ENCODE peak calls at places on chromosomes 7 and 10, in six cellular contexts. Y is left ventricle myocardium inferior, U is AG04450, W is colonic mucosa, M is breast epithelium, J is neural progenitor cell. H is an unnamed sample.
A peak's percentile ranks its signal among the peaks of the same experiment; 100 is the strongest.

GRCh38 chr10:31120392-31120791 is 88.7 kb upstream of the ZNF438 start:
- DNase-seq in Y (no peak), U (no peak), W (no peak), M (no peak), J (no peak), H (no peak)

GRCh38 chr10:99280472-99280871 is 44.8 kb upstream of the HPSE2 start:
- DNase-seq in Y (no peak), U (no peak), W (no peak), M (no peak), J (no peak), H (no peak)

GRCh38 chr10:79129361-79129997 is 60.7 kb downstream of the ZMIZ1 start:
- DNase-seq in Y (no peak), U (no peak), W (no peak), M (no peak), J (peak; percentile 88), H (no peak)

GRCh38 chr10:107614939-107615665 is 450.6 kb upstream of the SORCS1 start:
- DNase-seq in Y (no peak), U (no peak), W (no peak), M (no peak), J (no peak), H (no peak)

GRCh38 chr10:128059266-128059850 is 66.9 kb downstream of the MKI67 start:
- DNase-seq in Y (no peak), U (no peak), W (no peak), M (no peak), J (no peak), H (no peak)

GRCh38 chr7:47254081-47255006 is 327.6 kb downstream of the TNS3 start:
- DNase-seq in Y (peak; percentile 88), U (no peak), W (peak; percentile 73), M (peak; percentile 74), J (peak; percentile 92), H (peak; percentile 90)

GRCh38 chr7:15561840-15562239 is at the start of gene AGMO:
- DNase-seq in Y (peak; percentile 71), U (no peak), W (peak; percentile 87), M (peak; percentile 51), J (peak; percentile 28), H (no peak)

GRCh38 chr7:40437936-40438634 is 303.3 kb downstream of the SUGCT start:
- DNase-seq in Y (no peak), U (no peak), W (no peak), M (no peak), J (no peak), H (no peak)

GRCh38 chr7:127487381-127487780 is 94.9 kb upstream of the ZNF800 start:
- DNase-seq in Y (no peak), U (no peak), W (no peak), M (no peak), J (no peak), H (no peak)

GRCh38 chr7:135239263-135239662 is 5.6 kb downstream of the STRA8 start:
- DNase-seq in Y (no peak), U (no peak), W (no peak), M (no peak), J (no peak), H (no peak)

GRCh38 chr10:117345143-117345542 is 30.1 kb downstream of the PDZD8 start:
- DNase-seq in Y (no peak), U (no peak), W (no peak), M (no peak), J (no peak), H (no peak)

GRCh38 chr7:22821702-22822485 is 755 bp downstream of the TOMM7 start:
- DNase-seq in Y (no peak), U (no peak), W (peak; percentile 29), M (no peak), J (peak; percentile 29), H (no peak)

GRCh38 chr7:11858026-11858425 is 26.0 kb upstream of the THSD7A start:
- DNase-seq in Y (no peak), U (no peak), W (no peak), M (no peak), J (no peak), H (no peak)

GRCh38 chr7:22094413-22095304 is 149.0 kb upstream of the CDCA7L start:
- DNase-seq in Y (no peak), U (peak; percentile 11), W (no peak), M (no peak), J (no peak), H (no peak)

GRCh38 chr7:28123752-28124151 is 56.8 kb downstream of the JAZF1 start:
- DNase-seq in Y (no peak), U (no peak), W (no peak), M (no peak), J (no peak), H (no peak)

GRCh38 chr7:2970307-2970664 is 73.4 kb downstream of the CARD11 start:
- DNase-seq in Y (no peak), U (no peak), W (no peak), M (no peak), J (no peak), H (no peak)

GRCh38 chr7:155644178-155644970 is at the start of gene RBM33:
- DNase-seq in Y (peak; percentile 78), U (peak; percentile 49), W (peak; percentile 86), M (peak; percentile 61), J (peak; percentile 94), H (peak; percentile 85)

GRCh38 chr10:113059001-113059780 is 109.1 kb downstream of the TCF7L2 start:
- DNase-seq in Y (peak; percentile 28), U (peak; percentile 36), W (peak; percentile 49), M (no peak), J (peak; percentile 49), H (no peak)

GRCh38 chr10:24691113-24691512 is 32.6 kb downstream of the ARHGAP21 start:
- DNase-seq in Y (no peak), U (no peak), W (no peak), M (no peak), J (peak; percentile 21), H (no peak)

GRCh38 chr10:35336921-35337741 is 822 bp downstream of the CCNY start:
- DNase-seq in Y (peak; percentile 40), U (no peak), W (peak; percentile 45), M (peak; percentile 56), J (peak; percentile 70), H (peak; percentile 72)

GRCh38 chr10:68876246-68876918 is 24.7 kb upstream of the DDX50 start:
- DNase-seq in Y (no peak), U (no peak), W (peak; percentile 67), M (no peak), J (peak; percentile 33), H (no peak)

DNA sequence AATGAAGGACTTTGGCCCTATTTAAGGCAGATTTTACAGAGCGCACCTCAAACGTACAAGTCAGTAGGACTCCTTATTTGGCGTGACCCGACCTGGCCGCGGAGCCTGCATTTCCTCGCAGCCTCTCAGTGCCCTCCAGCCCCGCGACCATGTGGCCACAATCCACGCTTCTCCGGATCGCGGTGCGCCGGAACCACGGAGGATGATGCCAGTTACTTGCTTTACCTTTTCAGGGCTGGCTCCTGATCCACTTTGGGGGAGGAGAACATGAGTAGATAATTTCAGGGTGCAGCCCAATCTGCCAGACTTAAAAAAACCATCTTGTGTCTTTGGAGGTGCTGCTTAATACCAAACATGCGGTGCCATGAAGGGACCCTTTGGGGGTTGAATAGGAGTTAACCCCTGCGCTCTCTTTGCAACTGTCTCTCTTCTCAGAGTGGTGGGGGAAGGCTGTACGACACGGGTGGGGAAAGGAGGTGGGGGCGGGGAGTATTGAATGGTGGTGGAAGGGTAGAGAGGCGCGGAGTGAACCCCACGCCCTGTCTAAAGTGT is 1.5 kb downstream of the FRAT1 start:
- DNase-seq in Y (no peak), U (no peak), W (peak; percentile 36), M (no peak), J (no peak), H (peak; percentile 60)
- H3K4me3 ChIP-seq in Y (peak overlapping the region; percentile 92), U (peak overlapping the region; percentile 79), W (peak overlapping the region; percentile 80), M (peak overlapping the region; percentile 74), J (peak overlapping the region; percentile 95), H (peak overlapping the region; percentile 79)

DNA sequence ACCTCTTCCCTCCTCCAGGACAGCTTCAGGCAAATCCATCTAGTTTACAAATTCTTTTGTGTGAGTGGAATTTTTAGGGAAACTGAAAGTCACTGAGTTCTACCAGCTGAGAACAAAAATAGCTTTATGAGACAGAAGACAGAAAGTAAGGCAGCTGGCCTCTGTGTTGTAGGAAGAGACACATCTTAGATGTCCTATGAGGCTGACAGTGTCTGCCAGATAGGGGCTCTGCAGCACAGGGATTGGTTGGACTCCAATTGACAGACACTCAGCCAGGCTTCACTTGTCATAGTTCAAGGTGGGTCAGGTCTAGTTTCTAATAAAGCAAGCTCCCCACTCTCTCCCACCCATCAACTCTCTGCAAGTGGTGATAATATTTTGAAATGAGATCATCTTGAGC is 574.9 kb downstream of the CCSER2 start:
- DNase-seq in Y (no peak), U (no peak), W (no peak), M (no peak), J (no peak), H (no peak)
- H3K9me3 ChIP-seq in Y (peaks cover 6% of the 10 kb centered on the region), U (peaks cover 22% of the 10 kb centered on the region), W (no peaks in the 10 kb centered on the region), M (no peaks in the 10 kb centered on the region), J (no peaks in the 10 kb centered on the region), H (no peaks in the 10 kb centered on the region)

GRCh38 chr7:151519765-151520418 is at the start of gene RHEB:
- DNase-seq in Y (peak; percentile 99), U (peak; percentile 99), W (peak; percentile 99), M (peak; percentile 98), J (peak; percentile 99), H (peak; percentile 98)

GRCh38 chr7:151514461-151515396 is 5.0 kb downstream of the RHEB start:
- DNase-seq in Y (no peak), U (no peak), W (no peak), M (no peak), J (no peak), H (no peak)

GRCh38 chr7:151518105-151518780 is 1.5 kb downstream of the RHEB start:
- DNase-seq in Y (peak; percentile 54), U (no peak), W (peak; percentile 75), M (peak; percentile 55), J (peak; percentile 37), H (peak; percentile 66)

GRCh38 chr7:151518781-151519044 is 982 bp downstream of the RHEB start:
- DNase-seq in Y (no peak), U (no peak), W (no peak), M (no peak), J (peak; percentile 49), H (no peak)

GRCh38 chr7:151517601-151518104 is 2.0 kb downstream of the RHEB start:
- DNase-seq in Y (no peak), U (no peak), W (no peak), M (no peak), J (no peak), H (no peak)
- H3K4me3 ChIP-seq in Y (peak overlapping the region; percentile 77), U (peak overlapping the region; percentile 85), W (peak overlapping the region; percentile 70), M (peak overlapping the region; percentile 79), J (peak overlapping the region; percentile 86), H (peak overlapping the region; percentile 75)

GRCh38 chr10:7343040-7343439 is 67.8 kb downstream of the SFMBT2 start:
- DNase-seq in Y (no peak), U (no peak), W (no peak), M (no peak), J (no peak), H (no peak)
- H3K9me3 ChIP-seq in Y (no peaks in the 10 kb centered on the region), U (no peaks in the 10 kb centered on the region), W (no peaks in the 10 kb centered on the region), M (no peaks in the 10 kb centered on the region), J (no peaks in the 10 kb centered on the region), H (no peaks in the 10 kb centered on the region)

DNA sequence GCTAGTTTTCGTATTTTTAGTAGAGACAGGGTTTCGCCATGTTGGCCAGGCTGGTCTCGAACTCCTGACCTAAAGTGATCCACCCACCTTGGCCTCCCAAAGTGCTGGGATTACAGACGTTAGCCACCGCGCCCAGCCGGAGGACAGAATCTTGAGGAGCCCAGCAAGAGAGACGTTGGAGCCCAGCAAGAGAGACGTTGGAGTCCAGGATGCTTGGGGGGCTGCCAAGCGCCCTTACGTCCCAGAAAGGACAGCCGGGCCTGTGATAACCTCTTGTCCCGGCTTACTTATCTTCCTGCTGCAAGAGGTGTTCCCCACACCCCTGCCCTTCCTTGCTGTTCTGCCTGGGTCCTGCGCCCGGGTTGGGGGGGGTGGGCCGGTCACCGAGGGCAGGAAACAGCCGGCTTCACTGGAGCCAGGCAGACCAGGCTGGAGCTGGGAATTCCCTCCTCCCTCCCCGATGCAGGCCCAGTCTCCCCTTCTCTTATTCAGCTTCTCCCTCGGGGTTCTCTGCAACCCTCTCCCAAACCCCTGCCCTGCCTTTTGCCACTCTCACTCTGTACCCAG is 1.9 kb upstream of the EPHB4 start:
- DNase-seq in Y (peak; percentile 63), U (no peak), W (peak; percentile 44), M (no peak), J (no peak), H (no peak)
- H3K4me3 ChIP-seq in Y (peak overlapping the region; percentile 72), U (no peak overlapping the region), W (no peak overlapping the region), M (no peak overlapping the region), J (peak overlapping the region; percentile 100), H (peak overlapping the region; percentile 72)